ENCODE peak calls at places on chromosomes 11 and 22, in seven cellular contexts. W, Y, V, T, G, E and B are unnamed samples.
A peak's percentile ranks its signal among the peaks of the same experiment; 100 is the strongest.

GRCh38 chr11:86672007-86672621 is at the start of gene ME3:
- DNase-seq in E (peak; percentile 55), T (peak; percentile 84), W (peak; percentile 64), V (peak; percentile 42), Y (no peak), G (no peak), B (peak; percentile 6)

GRCh38 chr11:19598456-19598855 is 114.2 kb upstream of the NAV2 start:
- DNase-seq in T (no peak), Y (no peak), G (no peak), V (no peak), W (no peak), E (no peak), B (no peak)

GRCh38 chr11:131924446-131925240 is 554.2 kb downstream of the NTM start:
- DNase-seq in V (no peak), G (no peak), W (peak; percentile 50), E (no peak), Y (no peak), T (no peak), B (no peak)

GRCh38 chr11:20754957-20755356 is 85.6 kb downstream of the NELL1 start:
- DNase-seq in V (no peak), E (no peak), Y (no peak), G (no peak), W (no peak), T (no peak), B (no peak)

GRCh38 chr11:64000026-64000739 is 13.9 kb downstream of the OTUB1 start:
- DNase-seq in V (no peak), E (peak; percentile 76), G (no peak), T (peak; percentile 85), W (peak; percentile 82), Y (peak; percentile 86), B (peak; percentile 63)

GRCh38 chr11:11964774-11965150 is 43.7 kb downstream of the DKK3 start:
- DNase-seq in Y (no peak), W (no peak), G (no peak), V (no peak), T (no peak), E (no peak), B (no peak)

GRCh38 chr22:40805239-40805638 is 13.9 kb downstream of the SLC25A17 start:
- DNase-seq in V (no peak), G (no peak), W (no peak), T (no peak), E (no peak), Y (no peak), B (no peak)

GRCh38 chr11:68066742-68067141 is 27.9 kb downstream of the TCIRG1 start:
- DNase-seq in G (no peak), Y (no peak), E (no peak), W (no peak), V (no peak), T (no peak), B (no peak)

GRCh38 chr11:124863137-124863825 is 2.0 kb upstream of the ROBO3 start:
- DNase-seq in G (no peak), Y (no peak), V (no peak), T (peak; percentile 38), W (peak; percentile 50), E (no peak), B (no peak)

GRCh38 chr11:67468056-67468455 is 995 bp downstream of the TMEM134 start:
- DNase-seq in W (no peak), T (peak; percentile 66), G (no peak), V (peak; percentile 86), Y (no peak), E (no peak), B (no peak)

GRCh38 chr11:33779849-33780528 is 5.7 kb upstream of the FBXO3 start:
- DNase-seq in W (peak; percentile 82), E (no peak), Y (no peak), G (peak; percentile 65), T (no peak), V (no peak), B (no peak)

GRCh38 chr22:45554861-45555260 is 52.2 kb downstream of the FBLN1 start:
- DNase-seq in T (no peak), G (no peak), W (no peak), Y (no peak), V (no peak), E (no peak), B (no peak)

GRCh38 chr11:116420770-116421528 is 351.8 kb downstream of the BUD13 start:
- DNase-seq in T (no peak), W (no peak), E (no peak), V (no peak), Y (no peak), G (no peak), B (no peak)

GRCh38 chr11:34366522-34366921 is 8.7 kb upstream of the ABTB2 start:
- DNase-seq in W (peak; percentile 44), E (no peak), T (no peak), G (no peak), Y (no peak), V (no peak), B (no peak)

GRCh38 chr11:65653229-65654225 is 9.2 kb downstream of the RELA start:
- DNase-seq in T (peak; percentile 58), G (no peak), E (no peak), W (peak; percentile 29), Y (no peak), V (no peak), B (no peak)

GRCh38 chr11:128626913-128627665 is 39.7 kb upstream of the ETS1 start:
- DNase-seq in V (no peak), T (no peak), E (no peak), Y (no peak), G (no peak), W (no peak), B (no peak)

GRCh38 chr11:17386331-17387084 is 2.0 kb downstream of the KCNJ11 start:
- DNase-seq in Y (no peak), E (peak; percentile 43), V (no peak), W (peak; percentile 61), G (no peak), T (no peak), B (no peak)

GRCh38 chr11:46149826-46150225 is 28.6 kb upstream of the PHF21A start:
- DNase-seq in T (no peak), Y (no peak), E (no peak), W (no peak), G (no peak), V (no peak), B (no peak)

GRCh38 chr11:9495780-9496514 is 35.1 kb downstream of the ZNF143 start:
- DNase-seq in V (no peak), E (no peak), T (no peak), Y (no peak), W (no peak), G (no peak), B (no peak)

GRCh38 chr22:26922804-26923203 is 265.4 kb downstream of the MIAT start:
- DNase-seq in T (no peak), V (no peak), E (no peak), Y (no peak), G (no peak), W (no peak), B (no peak)

GRCh38 chr22:39153220-39153860 is 860 bp upstream of the CBX7 start:
- DNase-seq in E (no peak), V (no peak), W (no peak), T (no peak), Y (no peak), G (no peak), B (no peak)

GRCh38 chr11:14202263-14203173 is 156.5 kb downstream of the RRAS2 start:
- DNase-seq in V (no peak), W (no peak), T (no peak), G (no peak), E (no peak), Y (no peak), B (no peak)

GRCh38 chr22:30201970-30202369 is 44.6 kb downstream of the LIF start:
- DNase-seq in G (peak; percentile 67), V (no peak), Y (no peak), T (no peak), E (no peak), W (peak; percentile 88), B (no peak)

GRCh38 chr11:121443688-121444275 is 8.3 kb upstream of the SORL1 start:
- DNase-seq in T (no peak), W (no peak), V (no peak), G (no peak), Y (no peak), E (peak; percentile 47), B (no peak)

GRCh38 chr11:75014129-75014528 is 25.4 kb downstream of the NEU3 start:
- DNase-seq in W (peak; percentile 81), V (no peak), E (no peak), Y (no peak), T (no peak), G (peak; percentile 53), B (no peak)

GRCh38 chr22:41842996-41843970 is 10.4 kb downstream of the SREBF2 start:
- DNase-seq in V (no peak), G (no peak), Y (no peak), W (no peak), E (peak; percentile 47), T (no peak), B (no peak)

GRCh38 chr22:20068640-20069039 is 11.4 kb upstream of the DGCR8 start:
- DNase-seq in Y (no peak), E (no peak), G (no peak), T (no peak), V (no peak), W (no peak), B (no peak)

GRCh38 chr22:16824718-16825687 is at the start of gene XKR3:
- DNase-seq in W (no peak), T (no peak), V (no peak), Y (no peak), E (no peak), G (no peak), B (no peak)

GRCh38 chr11:17277024-17277584 is 565 bp downstream of the NUCB2 start:
- DNase-seq in W (peak; percentile 56), T (no peak), V (no peak), Y (no peak), G (no peak), E (no peak), B (no peak)

GRCh38 chr11:129828301-129828836 is 12.7 kb downstream of the TMEM45B start:
- DNase-seq in W (peak; percentile 23), Y (no peak), V (no peak), T (no peak), E (no peak), G (no peak), B (no peak)

GRCh38 chr11:119901657-119902577 is 172.9 kb upstream of the NECTIN1 start:
- DNase-seq in T (no peak), E (no peak), Y (no peak), W (no peak), V (no peak), G (no peak), B (no peak)

GRCh38 chr11:112174789-112175595 is at the start of gene BCO2:
- DNase-seq in W (peak; percentile 88), E (peak; percentile 47), T (peak; percentile 84), G (no peak), V (peak; percentile 74), Y (no peak), B (no peak)

GRCh38 chr11:69744435-69744834 is 30.7 kb downstream of the FGF4 start:
- DNase-seq in E (no peak), T (no peak), Y (no peak), V (no peak), W (peak; percentile 86), G (peak; percentile 70), B (no peak)

GRCh38 chr11:61787928-61788491 is 4.4 kb downstream of the TMEM258 start:
- DNase-seq in G (no peak), Y (no peak), E (no peak), W (peak; percentile 81), T (no peak), V (no peak), B (no peak)

GRCh38 chr11:125224391-125225015 is 60.0 kb downstream of the PKNOX2 start:
- DNase-seq in T (peak; percentile 66), W (peak; percentile 75), G (no peak), V (no peak), Y (no peak), E (no peak), B (no peak)

GRCh38 chr11:706439-706956 is 467 bp downstream of the EPS8L2 start:
- DNase-seq in Y (no peak), G (no peak), E (no peak), W (peak; percentile 34), T (peak; percentile 63), V (no peak), B (no peak)

GRCh38 chr11:114262681-114263509 is 33.3 kb upstream of the NNMT start:
- DNase-seq in E (no peak), Y (no peak), V (no peak), W (peak; percentile 82), G (no peak), T (peak; percentile 52), B (no peak)

GRCh38 chr11:17405232-17406005 is 17.0 kb upstream of the KCNJ11 start:
- DNase-seq in W (peak; percentile 62), V (peak; percentile 58), T (peak; percentile 56), E (no peak), Y (no peak), G (no peak), B (no peak)